ENCODE peak calls at places on chromosomes 5 and 9, in nine cellular contexts. E is prostate gland, P is OCI-LY7, Q is lung, S is adrenal gland, I is A549, X is esophagus squamous epithelium, B is H1, C is AG04449. L is an unnamed sample.

GRCh38 chr5:77709340-77709739 is 66.8 kb downstream of the TBCA start:
- DNase-seq in X (no peak), P (no peak), C (no peak), I (no peak), B (no peak), S (no peak), E (no peak), Q (no peak), L (no peak)

GRCh38 chr5:103211858-103212500 is 46.6 kb upstream of the MACIR start:
- DNase-seq in Q (no peak), E (no peak), X (no peak), I (no peak), P (no peak), S (no peak), C (no peak), B (no peak), L (no peak)

GRCh38 chr9:135343733-135344522 is 135.7 kb upstream of the PPP1R26 start:
- DNase-seq in X (no peak), Q (peak), B (peak), E (peak), I (peak), S (peak), P (peak), C (no peak), L (no peak)

GRCh38 chr9:89883401-89884341 is 278.9 kb downstream of the GADD45G start:
- DNase-seq in I (no peak), C (no peak), S (peak), P (no peak), Q (no peak), X (no peak), E (no peak), B (no peak), L (no peak)

GRCh38 chr9:37126214-37126788 is 5.9 kb downstream of the ZCCHC7 start:
- DNase-seq in I (no peak), B (no peak), E (no peak), S (no peak), C (no peak), P (no peak), X (no peak), Q (no peak), L (no peak)

GRCh38 chr9:72363908-72364678 is 915 bp downstream of the ZFAND5 start:
- DNase-seq in P (peak), S (peak), I (peak), B (no peak), X (peak), E (peak), C (no peak), Q (peak), L (no peak)

GRCh38 chr9:88791105-88791805 is 200.0 kb upstream of the S1PR3 start:
- DNase-seq in Q (no peak), I (no peak), E (no peak), X (no peak), C (peak), P (no peak), S (no peak), B (no peak), L (no peak)

GRCh38 chr5:91499943-91500531 is 116.9 kb upstream of the ARRDC3 start:
- DNase-seq in I (peak), B (no peak), C (no peak), S (no peak), Q (no peak), P (peak), E (no peak), X (no peak), L (peak)

GRCh38 chr5:16383544-16384057 is 82.0 kb downstream of the ZNF622 start:
- DNase-seq in S (no peak), C (no peak), Q (no peak), X (no peak), P (no peak), I (no peak), B (no peak), E (no peak), L (no peak)

GRCh38 chr5:170132642-170133448 is 27.1 kb downstream of the FOXI1 start:
- DNase-seq in B (no peak), P (no peak), S (no peak), C (no peak), Q (no peak), E (no peak), I (peak), X (no peak), L (no peak)

GRCh38 chr9:133049043-133049442 is 12.7 kb upstream of the CEL start:
- DNase-seq in Q (no peak), E (no peak), I (no peak), C (no peak), P (no peak), X (no peak), S (no peak), B (no peak), L (no peak)

GRCh38 chr9:34486572-34486971 is 28.0 kb downstream of the DNAI1 start:
- DNase-seq in S (no peak), X (no peak), I (no peak), P (no peak), E (no peak), B (no peak), C (no peak), Q (no peak), L (no peak)

GRCh38 chr9:83012578-83013260 is 50.2 kb downstream of the RASEF start:
- DNase-seq in Q (no peak), I (no peak), X (no peak), S (no peak), E (no peak), B (no peak), C (no peak), P (no peak), L (no peak)

GRCh38 chr5:176803943-176804498 is 6.3 kb upstream of the UNC5A start:
- DNase-seq in I (no peak), B (no peak), S (no peak), C (no peak), X (no peak), E (no peak), Q (no peak), P (peak), L (no peak)

GRCh38 chr5:120657083-120657482 is 193.0 kb downstream of the PRR16 start:
- DNase-seq in C (no peak), I (no peak), S (no peak), E (no peak), X (no peak), B (no peak), Q (no peak), P (no peak), L (no peak)

GRCh38 chr5:158164648-158165047 is 305.7 kb upstream of the CLINT1 start:
- DNase-seq in B (no peak), C (no peak), Q (no peak), E (no peak), S (no peak), I (no peak), P (no peak), X (no peak), L (no peak)

GRCh38 chr9:109001275-109001676 is 12.0 kb downstream of the CTNNAL1 start:
- DNase-seq in Q (no peak), P (no peak), B (no peak), X (no peak), E (no peak), C (peak), S (no peak), I (peak), L (peak)

GRCh38 chr9:113594484-113595299 is 131.2 kb downstream of the RGS3 start:
- DNase-seq in B (no peak), C (no peak), X (no peak), S (peak), I (no peak), E (no peak), P (no peak), Q (no peak), L (no peak)

GRCh38 chr9:93119953-93120845 is 13.9 kb downstream of the NINJ1 start:
- DNase-seq in I (peak), Q (peak), S (peak), E (peak), X (peak), P (peak), B (no peak), C (no peak), L (peak)

GRCh38 chr5:157167219-157167621 is 1.2 kb upstream of the GARIN3 start:
- DNase-seq in E (no peak), B (no peak), Q (no peak), S (no peak), X (no peak), I (no peak), P (no peak), C (peak), L (peak)

GRCh38 chr5:11411621-11412020 is 492.6 kb downstream of the CTNND2 start:
- DNase-seq in E (no peak), C (no peak), P (no peak), I (no peak), Q (no peak), X (no peak), B (no peak), S (no peak), L (no peak)

GRCh38 chr5:60161340-60161934 is 267.9 kb upstream of the PDE4D start:
- DNase-seq in E (no peak), I (peak), P (peak), X (no peak), S (no peak), B (no peak), Q (no peak), C (no peak), L (no peak)

GRCh38 chr9:113886003-113886324 is 9.9 kb downstream of the ZNF618 start:
- DNase-seq in P (no peak), I (no peak), C (no peak), S (no peak), E (no peak), B (no peak), Q (no peak), X (no peak), L (no peak)

GRCh38 chr9:104779334-104779733 is 15.4 kb downstream of the NIPSNAP3B start:
- DNase-seq in Q (no peak), B (no peak), I (no peak), C (no peak), X (no peak), P (no peak), S (no peak), E (no peak), L (no peak)

GRCh38 chr9:1876891-1877496 is 138.2 kb upstream of the SMARCA2 start:
- DNase-seq in Q (no peak), E (no peak), I (no peak), C (no peak), S (no peak), B (no peak), P (no peak), X (no peak), L (no peak)

GRCh38 chr5:151740336-151740942 is 18.0 kb downstream of the ATOX1 start:
- DNase-seq in C (peak), B (no peak), S (peak), X (no peak), E (peak), P (peak), Q (peak), I (peak), L (no peak)

GRCh38 chr5:142692280-142692775 is 6.4 kb upstream of the FGF1 start:
- DNase-seq in S (no peak), P (no peak), B (no peak), E (no peak), Q (no peak), C (no peak), I (no peak), X (no peak), L (no peak)

GRCh38 chr9:22307013-22307711 is 139.5 kb upstream of the DMRTA1 start:
- DNase-seq in B (no peak), P (peak), E (peak), X (no peak), Q (no peak), I (peak), S (peak), C (peak), L (peak)

GRCh38 chr9:127608104-127608966 is 3.7 kb upstream of the STXBP1 start:
- DNase-seq in X (no peak), I (peak), E (peak), P (peak), B (peak), C (no peak), S (peak), Q (peak), L (no peak)

GRCh38 chr5:149837680-149838269 is 106.8 kb downstream of the PDE6A start:
- DNase-seq in E (peak), I (peak), B (peak), X (no peak), S (peak), C (no peak), Q (no peak), P (peak), L (no peak)

GRCh38 chr9:85741112-85741874 is 461 bp downstream of the AGTPBP1 start:
- DNase-seq in C (no peak), X (no peak), E (peak), P (peak), I (peak), B (no peak), S (peak), Q (peak), L (no peak)

GRCh38 chr9:9904021-9904420 is 708.8 kb downstream of the PTPRD start:
- DNase-seq in B (no peak), S (no peak), C (no peak), P (peak), Q (no peak), X (no peak), E (no peak), I (no peak), L (no peak)

GRCh38 chr5:133396724-133397123 is 215.6 kb downstream of the FSTL4 start:
- DNase-seq in X (no peak), C (no peak), P (no peak), E (no peak), I (no peak), B (no peak), Q (no peak), S (no peak), L (no peak)

GRCh38 chr5:148967783-148968182 is 95.1 kb downstream of the SH3TC2 start:
- DNase-seq in S (no peak), Q (no peak), P (no peak), C (no peak), E (no peak), B (no peak), X (no peak), I (no peak), L (no peak)

GRCh38 chr9:32742296-32742695 is 41.0 kb upstream of the TMEM215 start:
- DNase-seq in S (no peak), Q (no peak), B (no peak), C (peak), P (no peak), X (no peak), I (no peak), E (no peak), L (no peak)

GRCh38 chr9:96164268-96164683 is 137.7 kb downstream of the HSD17B3 start:
- DNase-seq in I (no peak), Q (no peak), P (no peak), X (no peak), B (no peak), E (no peak), C (no peak), S (no peak), L (no peak)

GRCh38 chr9:121892706-121893105 is 200.4 kb downstream of the TTLL11 start:
- DNase-seq in S (no peak), C (no peak), E (no peak), P (no peak), X (no peak), I (no peak), Q (no peak), B (no peak), L (no peak)

DNA sequence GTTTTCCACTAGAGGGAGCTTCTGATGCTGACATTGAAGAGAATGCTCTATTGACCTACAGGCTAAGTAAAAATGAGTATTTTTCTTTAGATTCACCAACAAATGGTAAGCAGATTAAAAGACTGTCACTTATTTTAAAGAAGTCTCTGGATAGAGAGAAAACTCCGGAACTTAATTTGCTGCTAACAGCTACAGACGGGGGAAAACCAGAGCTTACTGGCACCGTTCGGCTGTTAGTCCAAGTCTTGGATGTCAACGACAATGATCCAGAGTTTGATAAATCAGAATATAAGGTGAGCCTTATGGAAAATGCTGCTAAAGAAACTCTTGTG is 764 bp downstream of the PCDHA11 start:
- DNase-seq in B (no peak), C (no peak), P (peak), E (no peak), S (no peak), X (no peak), Q (no peak), I (no peak), L (no peak)
- TF ChIP-seq CTCF in B (peak), C (no peak), P (peak), E (no peak), S (no peak), X (no peak), Q (no peak), I (no peak), L (peak)

GRCh38 chr5:126497506-126497905 is 74.3 kb downstream of the GRAMD2B start:
- DNase-seq in Q (no peak), B (no peak), S (no peak), P (peak), X (no peak), C (no peak), I (no peak), E (no peak), L (no peak)

GRCh38 chr5:126488362-126489065 is 65.3 kb downstream of the GRAMD2B start:
- DNase-seq in S (no peak), I (no peak), P (no peak), C (no peak), E (no peak), Q (no peak), B (no peak), X (no peak), L (no peak)

GRCh38 chr5:126494393-126494792 is 71.2 kb downstream of the GRAMD2B start:
- DNase-seq in X (no peak), Q (no peak), C (no peak), E (no peak), S (no peak), P (no peak), I (no peak), B (no peak), L (no peak)

GRCh38 chr5:126490167-126490937 is 67.1 kb downstream of the GRAMD2B start:
- DNase-seq in I (no peak), E (no peak), C (no peak), B (no peak), Q (no peak), P (peak), S (no peak), X (no peak), L (no peak)

DNA sequence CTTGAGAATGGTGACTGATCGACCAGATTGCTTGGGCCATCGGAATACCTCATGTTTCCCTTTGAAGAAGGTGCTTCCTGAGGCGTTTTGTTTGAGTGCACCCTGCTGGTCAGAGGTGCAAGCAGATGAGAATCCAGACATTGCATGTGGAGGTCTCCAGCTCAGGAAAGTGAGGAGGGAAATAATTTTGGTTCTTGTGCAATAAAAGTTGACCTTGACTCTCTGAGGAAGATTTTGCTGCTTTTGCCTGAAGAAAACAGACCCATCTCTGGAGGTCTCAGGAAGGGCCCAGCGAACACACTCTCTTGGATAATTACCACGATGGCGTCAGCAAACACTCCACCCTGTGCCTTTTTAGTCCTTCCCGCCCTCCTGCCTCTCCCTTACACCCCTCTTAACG is 69.7 kb downstream of the GRAMD2B start:
- DNase-seq in Q (no peak), X (no peak), E (no peak), P (no peak), C (no peak), B (no peak), I (peak), S (peak), L (no peak)
- TF ChIP-seq CTCF in Q (no peak), X (no peak), E (peak), P (peak), C (no peak), B (peak), I (peak), S (peak), L (peak)

GRCh38 chr5:174755103-174755502 is 30.7 kb downstream of the MSX2 start:
- DNase-seq in C (no peak), X (no peak), P (no peak), E (no peak), S (no peak), Q (no peak), I (peak), B (no peak), L (no peak)
- TF ChIP-seq CTCF in C (peak), X (no peak), P (no peak), E (no peak), S (peak), Q (no peak), I (peak), B (peak), L (peak)

DNA sequence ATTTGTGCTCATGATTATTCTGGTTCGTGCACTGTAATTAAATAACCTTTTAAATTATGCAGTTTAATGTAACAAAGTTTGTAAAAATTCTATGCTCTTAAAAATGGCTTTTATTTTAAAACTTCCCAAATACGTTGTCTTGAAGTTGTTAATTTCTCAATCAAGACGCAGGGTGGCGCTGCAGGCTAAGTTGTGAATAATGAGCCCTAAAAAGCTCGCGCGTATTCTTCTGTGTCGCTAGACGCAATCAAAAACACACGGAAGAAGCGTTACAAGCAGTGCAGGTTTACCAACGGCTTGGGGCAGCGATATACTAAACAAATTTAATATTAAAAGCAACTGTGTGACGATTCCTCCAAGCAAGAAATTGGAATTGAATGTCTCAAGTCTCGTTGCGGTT is at the start of gene PCDHB4:
- DNase-seq in C (no peak), P (no peak), I (peak), Q (no peak), S (no peak), E (no peak), X (no peak), B (no peak), L (no peak)
- TF ChIP-seq CTCF in C (no peak), P (no peak), I (no peak), Q (no peak), S (no peak), E (peak), X (no peak), B (peak), L (peak)